ENCODE peak calls at places on chromosomes 5 and 9, in four cellular contexts. E is activated T-cell treated with anti-CD3 and anti-CD28 coated beads, Interleukin-2, amount 50 U/mL, for 72 hours; D is RCC 7860; Q is RWPE1. G is an unnamed sample.

GRCh38 chr5:148209151-148209550 is 6.3 kb downstream of the SPINK6 start:
- DNase-seq in E (no peak), D (no peak), Q (no peak), G (no peak)

GRCh38 chr5:172569862-172570558 is 71.1 kb upstream of the NEURL1B start:
- DNase-seq in E (no peak), D (no peak), Q (peak), G (no peak)

GRCh38 chr5:149671544-149671943 is 58.6 kb upstream of the PPARGC1B start:
- DNase-seq in E (no peak), D (no peak), Q (peak), G (peak)

GRCh38 chr5:83925952-83926351 is 205.3 kb upstream of the HAPLN1 start:
- DNase-seq in E (no peak), D (no peak), Q (no peak), G (no peak)

GRCh38 chr9:124363326-124364096 is 51.7 kb downstream of the PSMB7 start:
- DNase-seq in E (no peak), D (no peak), Q (no peak), G (no peak)

GRCh38 chr9:73081979-73082657 is 69.5 kb upstream of the ANXA1 start:
- DNase-seq in E (no peak), D (peak), Q (peak), G (peak)

GRCh38 chr5:179754024-179754423 is 21.4 kb downstream of the MAML1 start:
- DNase-seq in E (no peak), D (no peak), Q (no peak), G (no peak)

GRCh38 chr9:129323999-129324553 is 146.0 kb upstream of the IER5L start:
- DNase-seq in E (no peak), D (no peak), Q (no peak), G (no peak)

GRCh38 chr9:113511856-113512761 is 48.6 kb downstream of the RGS3 start:
- DNase-seq in E (peak), D (peak), Q (no peak), G (peak)

GRCh38 chr5:147559725-147560124 is 49.9 kb upstream of the DPYSL3 start:
- DNase-seq in E (no peak), D (no peak), Q (no peak), G (no peak)

GRCh38 chr5:136149891-136150290 is 17.2 kb downstream of the SMAD5 start:
- DNase-seq in E (no peak), D (no peak), Q (no peak), G (no peak)

GRCh38 chr9:129562917-129563316 is 58.0 kb downstream of the C9orf50 start:
- DNase-seq in E (no peak), D (no peak), Q (no peak), G (no peak)

GRCh38 chr5:79641414-79641813 is 29.2 kb downstream of the TENT2 start:
- DNase-seq in E (no peak), D (no peak), Q (no peak), G (no peak)

G was measured in mammary epithelial cell.